ENCODE peak calls at places on chromosome 1, in eight cellular contexts. Y is IMR-90, H is H9, F is endodermal cell, D is mammary epithelial cell, N is neuronal stem cell, Z is trophoblast cell, E is endothelial cell of umbilical vein. R is an unnamed sample.

GRCh38 chr1:88774151-88774556 is 90.1 kb downstream of the PKN2 start:
- DNase-seq in N (no peak), F (peak; percentile 74), Z (peak; percentile 85), H (peak; percentile 69), Y (no peak), E (no peak), D (peak; percentile 100), R (peak; percentile 91)

GRCh38 chr1:186050360-186050759 is 316.2 kb downstream of the HMCN1 start:
- DNase-seq in H (no peak), F (no peak), N (no peak), Z (no peak), Y (peak; percentile 43), E (peak; percentile 43), D (peak; percentile 75), R (no peak)

GRCh38 chr1:179728266-179728665 is 14.8 kb upstream of the FAM163A start:
- DNase-seq in Y (no peak), D (no peak), H (no peak), E (no peak), Z (no peak), N (no peak), F (no peak), R (no peak)

GRCh38 chr1:57470028-57470427 is 46.2 kb upstream of the DAB1 start:
- DNase-seq in H (no peak), D (no peak), Y (peak; percentile 60), E (no peak), F (no peak), N (no peak), Z (no peak), R (no peak)

GRCh38 chr1:66351474-66351873 is 182.5 kb upstream of the SGIP1 start:
- DNase-seq in N (no peak), Z (no peak), F (no peak), Y (peak; percentile 33), D (no peak), H (no peak), E (peak; percentile 68), R (no peak)

GRCh38 chr1:165543651-165544452 is at the start of gene LRRC52:
- DNase-seq in Z (no peak), F (peak; percentile 89), N (no peak), D (no peak), H (peak; percentile 76), E (no peak), Y (no peak), R (no peak)

GRCh38 chr1:27548858-27549719 is 54.9 kb downstream of the AHDC1 start:
- DNase-seq in D (no peak), Z (no peak), Y (no peak), H (no peak), F (no peak), E (no peak), N (no peak), R (no peak)

GRCh38 chr1:91790296-91790851 is 95.6 kb downstream of the TGFBR3 start:
- DNase-seq in F (no peak), N (no peak), D (no peak), E (no peak), H (no peak), Y (peak; percentile 29), Z (no peak), R (no peak)

GRCh38 chr1:41358152-41358937 is 2.9 kb upstream of the FOXO6 start:
- DNase-seq in Z (no peak), H (no peak), N (no peak), Y (no peak), D (peak; percentile 46), F (peak; percentile 75), E (no peak), R (peak; percentile 48)

GRCh38 chr1:179055930-179056329 is 25.9 kb upstream of the TOR3A start:
- DNase-seq in E (no peak), D (peak; percentile 82), Z (no peak), H (no peak), F (no peak), N (no peak), Y (no peak), R (no peak)

GRCh38 chr1:100796046-100796445 is 76.5 kb downstream of the VCAM1 start:
- DNase-seq in F (no peak), H (no peak), Z (no peak), Y (no peak), N (no peak), E (no peak), D (no peak), R (no peak)

GRCh38 chr1:204493882-204494280 is 724 bp downstream of the PIK3C2B start:
- DNase-seq in Y (peak; percentile 48), H (no peak), N (no peak), E (peak; percentile 87), D (no peak), Z (no peak), F (no peak), R (no peak)

GRCh38 chr1:8643542-8644536 is 173.6 kb downstream of the RERE start:
- DNase-seq in H (no peak), Y (no peak), D (no peak), Z (no peak), N (no peak), E (no peak), F (no peak), R (no peak)

GRCh38 chr1:216462061-216462775 is 39.0 kb upstream of the USH2A start:
- DNase-seq in Y (peak; percentile 89), H (no peak), Z (peak; percentile 3), F (no peak), D (no peak), N (no peak), E (no peak), R (no peak)

GRCh38 chr1:202248861-202249260 is 55.3 kb downstream of the LGR6 start:
- DNase-seq in F (peak; percentile 21), Z (no peak), Y (no peak), N (no peak), H (peak; percentile 10), E (no peak), D (no peak), R (no peak)
- H3K9ac ChIP-seq in F (no peak overlapping the region), Z (no peak overlapping the region), Y (no peak overlapping the region), N (no peak overlapping the region), H (no peak overlapping the region), E (no peak overlapping the region), D (no peak overlapping the region), R (no peak overlapping the region)

GRCh38 chr1:10507111-10507879 is 32.5 kb downstream of the PEX14 start:
- DNase-seq in H (peak; percentile 69), N (no peak), D (peak; percentile 72), Z (peak; percentile 75), F (peak; percentile 82), Y (peak; percentile 83), E (peak; percentile 49), R (no peak)
- H3K9ac ChIP-seq in H (no peak overlapping the region), N (peak overlapping the region; percentile 37), D (no peak overlapping the region), Z (no peak overlapping the region), F (no peak overlapping the region), Y (no peak overlapping the region), E (no peak overlapping the region), R (no peak overlapping the region)

DNA sequence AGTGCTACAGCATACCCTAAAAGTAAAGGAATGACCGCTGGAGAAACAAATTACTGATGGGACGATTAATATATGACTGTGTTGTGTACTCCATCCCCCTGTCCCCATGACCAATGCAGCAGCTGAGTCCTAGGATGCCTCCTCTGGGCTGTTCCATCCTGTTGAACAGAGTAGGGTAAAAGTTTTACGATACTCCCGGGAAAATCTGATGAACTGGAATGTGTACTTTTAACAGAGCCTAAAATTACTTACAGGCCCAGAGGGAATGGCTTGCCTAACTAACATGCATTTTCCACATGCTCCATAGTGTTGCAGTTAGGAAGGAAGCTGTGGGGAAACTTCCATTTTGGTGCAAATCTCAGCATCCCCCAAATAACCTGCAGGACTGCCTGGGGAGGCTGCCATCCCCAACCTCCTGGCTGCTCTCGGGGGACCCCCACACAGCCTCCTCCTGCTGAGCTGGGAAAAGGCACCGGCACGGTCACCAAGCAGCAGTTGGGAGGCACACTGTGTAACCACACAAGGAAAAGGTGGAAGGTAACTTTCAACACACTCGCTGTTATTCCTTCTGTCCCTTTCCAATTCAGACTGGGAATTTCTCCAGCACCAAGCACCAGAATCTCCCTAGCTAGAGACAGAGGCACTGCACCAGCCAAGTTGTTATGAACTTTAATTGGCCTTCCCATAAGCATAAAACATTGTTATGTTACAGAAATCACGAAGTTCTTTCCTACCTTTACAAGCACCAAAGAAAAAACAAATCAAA is 97.2 kb downstream of the BCAR3 start:
- DNase-seq in H (no peak), D (no peak), Z (no peak), E (no peak), F (peak; percentile 20), N (no peak), Y (no peak), R (no peak)
- H3K9ac ChIP-seq in H (no peak overlapping the region), D (peak overlapping the region; percentile 35), Z (no peak overlapping the region), E (no peak overlapping the region), F (no peak overlapping the region), N (no peak overlapping the region), Y (no peak overlapping the region), R (no peak overlapping the region)

GRCh38 chr1:212519131-212519530 is 86.4 kb downstream of the NENF start:
- DNase-seq in E (no peak), F (no peak), H (no peak), D (no peak), Z (no peak), N (no peak), Y (no peak), R (no peak)

GRCh38 chr1:212520746-212521145 is 87.8 kb upstream of the ATF3 start:
- DNase-seq in Y (no peak), F (no peak), E (no peak), D (no peak), N (no peak), Z (no peak), H (no peak), R (no peak)

GRCh38 chr1:212515329-212515760 is 82.6 kb downstream of the NENF start:
- DNase-seq in D (no peak), H (peak; percentile 43), F (peak; percentile 87), E (no peak), Y (no peak), Z (no peak), N (peak; percentile 43), R (no peak)

GRCh38 chr1:212520299-212520698 is 87.6 kb downstream of the NENF start:
- DNase-seq in F (no peak), H (no peak), N (no peak), D (no peak), Y (no peak), E (no peak), Z (no peak), R (no peak)

GRCh38 chr1:212518188-212518951 is 85.7 kb downstream of the NENF start:
- DNase-seq in D (peak; percentile 21), Y (peak; percentile 84), H (no peak), Z (no peak), N (no peak), F (no peak), E (no peak), R (no peak)
- H3K9ac ChIP-seq in D (no peak overlapping the region), Y (no peak overlapping the region), H (no peak overlapping the region), Z (no peak overlapping the region), N (no peak overlapping the region), F (no peak overlapping the region), E (no peak overlapping the region), R (no peak overlapping the region)

DNA sequence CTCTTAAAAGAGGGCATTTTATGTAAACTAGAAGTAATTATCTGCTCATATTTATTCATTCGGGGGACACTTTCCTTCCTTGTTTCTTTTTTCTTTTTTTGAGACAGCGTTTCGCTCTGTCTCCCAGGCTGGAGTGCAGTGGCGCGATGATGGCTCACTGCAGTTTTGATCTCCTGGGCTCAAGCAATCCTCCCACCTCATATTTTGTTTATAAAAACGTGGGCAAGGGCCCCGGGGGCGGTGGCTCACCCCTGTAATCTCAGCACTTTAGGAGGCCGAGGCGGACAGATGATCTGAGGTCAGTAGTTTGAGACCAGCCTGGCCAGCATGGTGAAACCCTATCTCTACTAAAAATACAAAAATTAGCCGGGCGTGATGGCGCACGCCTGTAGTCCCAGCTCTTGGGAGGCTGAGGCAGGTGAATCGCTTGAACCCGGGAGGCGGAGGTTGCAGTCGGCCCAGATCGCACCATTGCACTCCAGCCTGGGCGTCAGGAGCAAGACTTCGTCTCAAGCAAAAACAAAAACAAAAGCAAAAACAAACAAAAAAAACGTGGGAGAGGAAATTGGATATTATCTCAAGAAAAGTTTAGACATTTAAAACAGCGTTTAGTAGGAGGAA is 926 bp upstream of the DFFA start:
- DNase-seq in N (no peak), Y (no peak), Z (no peak), E (no peak), F (no peak), D (no peak), H (no peak), R (no peak)
- H3K9ac ChIP-seq in N (no peak overlapping the region), Y (no peak overlapping the region), Z (no peak overlapping the region), E (no peak overlapping the region), F (no peak overlapping the region), D (no peak overlapping the region), H (no peak overlapping the region), R (no peak overlapping the region)